ENCODE peak calls at places on chromosomes 11 and 22, in ten cellular contexts. A is posterior vena cava; P is GM23338; R is cardiac muscle cell; Q is germinal center; X is H1; T is esophagus muscularis mucosa; F is NCI-H345; B is stimulated activated CD8-positive, alpha-beta memory T cell treated with anti-CD3 and anti-CD28 coated beads, Interleukin-15, amount 100 ng/mL, for 4 hours; M is RWPE2. N is an unnamed sample.

GRCh38 chr11:19628018-19628417 is 84.6 kb upstream of the NAV2 start:
- DNase-seq in F (no peak), Q (no peak), T (peak), A (peak), P (no peak), B (no peak), R (peak), X (no peak), M (peak), N (no peak)

GRCh38 chr11:134098566-134099184 is 29.8 kb downstream of the JAM3 start:
- DNase-seq in Q (no peak), X (no peak), A (no peak), R (no peak), M (no peak), P (peak), F (no peak), B (no peak), T (no peak), N (peak)

GRCh38 chr11:47415949-47416472 is 7.6 kb downstream of the SLC39A13 start:
- DNase-seq in Q (no peak), B (no peak), X (no peak), F (no peak), T (peak), P (peak), R (peak), A (peak), M (peak), N (peak)

GRCh38 chr11:110735431-110736157 is 23.4 kb upstream of the ARHGAP20 start:
- DNase-seq in T (no peak), B (no peak), R (peak), M (no peak), F (no peak), Q (no peak), A (no peak), P (no peak), X (no peak), N (no peak)

GRCh38 chr22:39997939-39998726 is 3.4 kb downstream of the FAM83F start:
- DNase-seq in P (peak), B (no peak), Q (no peak), R (peak), A (no peak), T (no peak), M (peak), X (peak), F (peak), N (peak)

GRCh38 chr11:19627566-19627965 is 85.1 kb upstream of the NAV2 start:
- DNase-seq in R (no peak), X (no peak), M (no peak), Q (no peak), T (no peak), P (no peak), F (no peak), B (no peak), A (no peak), N (no peak)

GRCh38 chr22:17269224-17269606 is 50.0 kb upstream of the ADA2 start:
- DNase-seq in M (no peak), F (no peak), R (no peak), P (no peak), A (no peak), X (no peak), Q (no peak), T (no peak), B (no peak), N (no peak)

GRCh38 chr22:23389271-23390071 is 190.6 kb downstream of the IGLL1 start:
- DNase-seq in T (no peak), F (no peak), Q (no peak), B (no peak), R (no peak), M (no peak), X (peak), P (peak), A (no peak), N (no peak)

GRCh38 chr22:37309221-37310074 is 27.1 kb downstream of the CYTH4 start:
- DNase-seq in T (no peak), A (no peak), R (no peak), P (no peak), M (no peak), B (no peak), Q (peak), X (no peak), F (no peak), N (no peak)

GRCh38 chr11:7604331-7604973 is 68.8 kb downstream of the CYB5R2 start:
- DNase-seq in M (no peak), T (no peak), Q (no peak), P (no peak), X (no peak), F (no peak), R (no peak), A (no peak), B (no peak), N (no peak)

GRCh38 chr11:72069787-72070251 is 10.5 kb downstream of the NUMA1 start:
- DNase-seq in B (no peak), R (peak), F (no peak), A (peak), X (no peak), T (peak), P (peak), Q (no peak), M (peak), N (peak)

GRCh38 chr22:35839811-35840739 is 122.4 kb downstream of the APOL5 start:
- DNase-seq in Q (no peak), T (peak), F (peak), B (no peak), R (peak), A (peak), P (peak), M (peak), X (peak), N (no peak)

GRCh38 chr11:44110231-44110679 is 14.8 kb downstream of the EXT2 start:
- DNase-seq in F (peak), X (peak), B (peak), Q (peak), R (peak), A (no peak), T (no peak), M (no peak), P (peak), N (peak)

GRCh38 chr11:9752091-9752490 is 88.2 kb downstream of the SWAP70 start:
- DNase-seq in T (no peak), B (no peak), P (no peak), X (no peak), R (peak), Q (no peak), M (no peak), A (no peak), F (no peak), N (no peak)

N was measured in T47D.